ENCODE peak calls at places on chromosome 2, in four cellular contexts. I is K562, F is HepG2, G is GM12878. A is an unnamed sample.

GRCh38 chr2:239584986-239585385 is 184.2 kb upstream of the HDAC4 start:
- DNase-seq in F (no peak), I (no peak), G (no peak), A (no peak)

GRCh38 chr2:31428001-31428418 is 13.5 kb upstream of the XDH start:
- DNase-seq in F (peak), G (no peak), I (no peak), A (peak)

GRCh38 chr2:171430516-171431410 is 3.0 kb downstream of the METTL8 start:
- DNase-seq in I (no peak), G (no peak), F (no peak), A (no peak)

GRCh38 chr2:110832740-110833139 is 100.4 kb downstream of the ACOXL start:
- DNase-seq in F (no peak), G (no peak), I (no peak), A (no peak)

GRCh38 chr2:124024491-124025348 is at the start of gene CNTNAP5:
- DNase-seq in G (no peak), I (peak), F (no peak), A (peak)

GRCh38 chr2:214648520-214648919 is 161.0 kb downstream of the BARD1 start:
- DNase-seq in I (no peak), F (no peak), G (no peak), A (no peak)

GRCh38 chr2:210647151-210647550 is 90.8 kb downstream of the CPS1 start:
- DNase-seq in F (no peak), G (no peak), I (no peak), A (no peak)

GRCh38 chr2:203830294-203831055 is 37.1 kb upstream of the CTLA4 start:
- DNase-seq in G (no peak), I (no peak), F (no peak), A (no peak)

GRCh38 chr2:82599021-82599420 is 1860.1 kb downstream of the SUCLG1 start:
- DNase-seq in F (no peak), G (no peak), I (no peak), A (no peak)

GRCh38 chr2:118430510-118431187 is 342.4 kb downstream of the INSIG2 start:
- DNase-seq in G (no peak), F (no peak), I (no peak), A (no peak)

GRCh38 chr2:224638338-224638823 is 53.2 kb upstream of the CUL3 start:
- DNase-seq in G (peak), I (no peak), F (no peak), A (no peak)

GRCh38 chr2:128686498-128686861 is 367.8 kb upstream of the HS6ST1 start:
- DNase-seq in G (no peak), I (no peak), F (no peak), A (no peak)

GRCh38 chr2:128684523-128684922 is 365.9 kb upstream of the HS6ST1 start:
- DNase-seq in G (no peak), I (no peak), F (no peak), A (no peak)

GRCh38 chr2:128685841-128686497 is 367.3 kb upstream of the HS6ST1 start:
- DNase-seq in I (no peak), F (no peak), G (no peak), A (no peak)

GRCh38 chr2:128681351-128681906 is 362.8 kb upstream of the HS6ST1 start:
- DNase-seq in I (no peak), F (no peak), G (no peak), A (peak)

GRCh38 chr2:128682266-128682665 is 363.6 kb upstream of the HS6ST1 start:
- DNase-seq in G (no peak), F (no peak), I (no peak), A (no peak)
- TF ChIP-seq JUNB in G (no peak), F (no peak), I (no peak), A (no peak)

DNA sequence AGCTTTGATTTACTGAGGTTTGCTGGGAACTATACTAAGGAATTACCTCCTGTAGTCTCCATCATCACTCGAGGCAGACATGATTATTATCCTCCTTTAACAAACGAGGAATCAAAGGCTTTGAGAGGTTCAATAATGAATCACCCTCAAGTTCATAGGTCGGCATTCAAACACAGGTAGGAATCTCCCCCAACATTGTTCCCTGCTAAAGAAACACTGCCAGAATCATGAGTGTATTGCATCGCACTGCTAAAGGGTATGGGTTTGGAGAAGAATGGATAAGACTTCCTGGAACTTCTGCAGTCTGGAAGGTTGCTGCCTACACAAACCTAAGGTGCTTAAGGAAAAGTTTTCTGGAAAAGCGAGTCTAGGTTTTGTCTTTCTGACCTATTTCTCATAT is 260.3 kb upstream of the SESTD1 start:
- DNase-seq in I (no peak), F (peak), G (no peak), A (no peak)
- H2AFZ ChIP-seq in I (no peak), F (peak), G (no peak), A (peak)

GRCh38 chr2:74925361-74925786 is 33.1 kb upstream of the POLE4 start:
- DNase-seq in F (peak), I (no peak), G (no peak), A (no peak)
- TF ChIP-seq JUNB in F (no peak), I (no peak), G (no peak), A (no peak)

DNA sequence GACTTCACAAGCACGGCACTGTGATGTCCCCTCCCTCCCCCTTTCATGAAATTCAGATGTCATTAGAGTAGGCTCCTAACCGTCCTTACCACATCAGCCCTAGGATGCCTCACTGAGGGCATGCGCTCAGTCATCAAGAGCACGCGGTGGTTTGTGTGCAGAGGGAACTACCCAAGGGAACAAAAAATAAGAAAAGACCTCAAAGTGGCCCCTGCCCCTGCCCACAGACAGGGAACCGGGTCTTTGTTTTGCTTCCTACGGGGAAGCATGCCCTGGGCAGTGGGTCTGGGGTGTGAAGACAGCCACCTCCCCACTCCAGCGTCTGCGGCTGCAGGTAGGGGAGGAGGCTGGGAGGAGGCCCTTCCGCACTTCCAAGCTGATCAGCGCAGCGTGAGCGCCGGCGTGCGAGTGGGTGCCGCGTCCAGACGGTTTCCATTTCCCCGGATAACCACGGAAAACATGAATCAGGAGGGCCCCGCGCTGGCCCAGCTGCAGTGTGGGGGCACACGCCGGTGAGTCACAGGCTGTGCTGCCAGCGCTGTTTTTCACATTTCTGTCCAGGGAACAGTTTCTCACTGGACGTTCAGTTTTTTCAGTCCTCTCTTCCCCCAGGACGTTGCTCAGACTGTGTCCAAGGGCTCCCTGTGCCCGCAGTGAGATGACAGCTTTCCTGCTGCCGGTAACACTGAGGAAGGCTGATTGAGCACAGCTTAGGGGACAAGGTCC is 70.6 kb downstream of the COPS8 start:
- DNase-seq in G (no peak), I (no peak), F (no peak), A (no peak)
- H2AFZ ChIP-seq in G (peak), I (no peak), F (no peak), A (peak)

DNA sequence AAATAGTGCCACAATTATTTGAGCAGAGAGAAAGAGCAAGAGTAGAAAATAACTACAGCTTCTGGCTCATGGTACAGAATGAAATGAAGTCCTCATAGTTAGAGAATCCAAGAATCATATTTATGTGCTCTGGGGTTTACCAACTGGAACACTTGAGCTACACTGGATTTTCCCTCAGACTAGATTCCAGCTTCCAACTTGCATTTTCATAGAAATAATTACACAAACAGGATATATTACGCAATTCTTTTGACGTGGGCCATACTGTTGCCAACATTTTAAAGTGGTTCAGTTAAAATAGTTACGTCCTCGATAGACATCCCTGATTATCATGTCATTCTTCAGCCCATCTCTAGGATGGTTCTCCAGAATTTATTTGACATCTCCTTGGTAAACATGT is 129.2 kb downstream of the ETAA1 start:
- DNase-seq in I (no peak), F (no peak), G (no peak), A (no peak)
- TF ChIP-seq JUNB in I (no peak), F (no peak), G (no peak), A (no peak)

DNA sequence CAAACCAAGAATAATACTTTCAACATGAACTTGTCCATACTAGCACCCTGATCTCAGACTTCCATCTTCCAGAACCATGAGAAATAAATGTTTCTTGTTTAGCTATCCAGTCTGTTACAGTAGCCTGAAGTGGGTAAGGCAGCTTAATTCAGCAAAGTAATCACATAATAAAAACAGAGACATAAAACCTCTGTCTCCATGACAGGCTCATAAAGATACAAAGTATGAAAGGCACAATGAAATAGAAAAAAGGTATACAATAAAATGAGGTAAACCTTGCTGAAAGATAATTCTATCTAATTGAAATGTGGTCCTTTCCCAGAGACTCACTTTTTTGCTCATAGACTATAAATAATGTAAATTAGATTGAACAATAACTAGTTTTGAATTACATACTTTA is 46.7 kb upstream of the WDR75 start:
- DNase-seq in I (no peak), G (no peak), F (no peak), A (no peak)
- H2AFZ ChIP-seq in I (no peak), G (no peak), F (no peak), A (no peak)

DNA sequence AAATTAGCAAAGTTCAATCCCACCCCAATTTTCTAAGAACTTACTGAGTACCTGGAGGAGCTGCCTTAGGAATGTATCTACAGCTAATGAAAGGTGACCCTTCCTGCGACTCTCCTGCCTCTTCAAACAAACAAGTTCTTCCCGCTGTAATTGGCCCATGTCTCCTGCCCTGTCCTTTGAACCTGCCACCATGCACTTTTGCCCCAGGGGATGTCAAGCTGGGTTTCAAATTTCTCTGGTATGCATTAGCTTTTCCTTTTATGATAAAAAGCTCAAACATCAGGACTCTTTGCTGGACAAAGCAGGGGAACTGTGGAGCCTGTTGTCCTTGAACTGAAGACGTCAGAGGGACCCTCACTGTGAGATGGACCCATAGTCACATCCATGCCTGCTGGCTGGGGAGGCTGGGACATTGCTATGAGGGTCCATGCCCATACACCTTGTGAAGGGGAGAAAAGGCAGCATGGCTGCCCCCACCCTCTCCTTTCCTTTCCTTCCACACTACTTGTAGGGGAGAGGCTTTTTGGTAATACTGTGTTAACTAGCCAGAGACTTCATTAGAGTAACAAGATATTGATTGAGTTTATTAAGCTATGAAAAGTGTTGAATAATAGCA is 210.7 kb upstream of the COPS8 start:
- DNase-seq in I (no peak), G (no peak), F (no peak), A (no peak)
- TF ChIP-seq JUNB in I (no peak), G (no peak), F (no peak), A (no peak)

GRCh38 chr2:9106338-9107167 is 100.1 kb upstream of the ASAP2 start:
- DNase-seq in F (no peak), I (no peak), G (no peak), A (no peak)
- H2AFZ ChIP-seq in F (no peak), I (no peak), G (no peak), A (peak)